ENCODE peak calls at places on chromosomes 11 and 22, in six cellular contexts. Q, G, F, N, V and D are unnamed samples.

GRCh38 chr11:31968774-31969433 is 122.0 kb upstream of the RCN1 start:
- DNase-seq in Q (no peak), G (no peak), F (peak), N (peak), V (no peak), D (no peak)

GRCh38 chr11:44993971-44994705 is 43.5 kb upstream of the TP53I11 start:
- DNase-seq in Q (no peak), G (no peak), F (no peak), N (no peak), V (no peak), D (no peak)

GRCh38 chr11:123561046-123561781 is 93.2 kb downstream of the SCN3B start:
- DNase-seq in Q (no peak), G (no peak), F (no peak), N (peak), V (no peak), D (no peak)

GRCh38 chr11:3050386-3051325 is 6.6 kb downstream of the CARS1 start:
- DNase-seq in Q (no peak), G (no peak), F (no peak), N (no peak), V (no peak), D (no peak)

GRCh38 chr11:36350137-36350513 is 54.0 kb downstream of the PRR5L start:
- DNase-seq in Q (no peak), G (no peak), F (no peak), N (no peak), V (no peak), D (no peak)

GRCh38 chr22:23504522-23504921 is 75.6 kb downstream of the IGLL1 start:
- DNase-seq in Q (no peak), G (no peak), F (no peak), N (no peak), V (no peak), D (no peak)

GRCh38 chr11:9506489-9507343 is 45.9 kb downstream of the ZNF143 start:
- DNase-seq in Q (peak), G (peak), F (peak), N (peak), V (peak), D (peak)

GRCh38 chr11:33147559-33147958 is 13.7 kb downstream of the CSTF3 start:
- DNase-seq in Q (no peak), G (no peak), F (no peak), N (no peak), V (no peak), D (no peak)

GRCh38 chr22:22884888-22885840 is 2.5 kb upstream of the IGLL5 start:
- DNase-seq in Q (no peak), G (no peak), F (no peak), N (no peak), V (no peak), D (no peak)

GRCh38 chr11:134915212-134915611 is 503.2 kb upstream of the B3GAT1 start:
- DNase-seq in Q (no peak), G (peak), F (no peak), N (no peak), V (no peak), D (no peak)

GRCh38 chr11:128503231-128503991 is 83.9 kb downstream of the ETS1 start:
- DNase-seq in Q (peak), G (no peak), F (no peak), N (peak), V (peak), D (peak)

GRCh38 chr22:35173655-35174054 is 83.6 kb upstream of the HMGXB4 start:
- DNase-seq in Q (no peak), G (no peak), F (no peak), N (no peak), V (no peak), D (no peak)

GRCh38 chr22:18731075-18731666 is 119.5 kb upstream of the RIMBP3 start:
- DNase-seq in Q (no peak), G (no peak), F (no peak), N (no peak), V (no peak), D (no peak)

GRCh38 chr22:27372969-27373670 is 428.4 kb downstream of the MN1 start:
- DNase-seq in Q (no peak), G (no peak), F (no peak), N (no peak), V (no peak), D (no peak)

GRCh38 chr22:17921871-17922821 is 102.2 kb downstream of the MICAL3 start:
- DNase-seq in Q (no peak), G (no peak), F (no peak), N (no peak), V (no peak), D (no peak)

GRCh38 chr11:75503531-75504099 is 22.1 kb downstream of the GDPD5 start:
- DNase-seq in Q (no peak), G (no peak), F (no peak), N (no peak), V (no peak), D (no peak)

GRCh38 chr11:15905815-15906214 is 450.5 kb downstream of the SOX6 start:
- DNase-seq in Q (no peak), G (no peak), F (no peak), N (no peak), V (no peak), D (no peak)

GRCh38 chr22:30274061-30274812 is 7.6 kb upstream of the OSM start:
- DNase-seq in Q (no peak), G (no peak), F (no peak), N (no peak), V (no peak), D (no peak)

GRCh38 chr11:47233989-47234668 is 14.5 kb downstream of the ACP2 start:
- DNase-seq in Q (no peak), G (no peak), F (peak), N (peak), V (peak), D (no peak)

GRCh38 chr11:122791836-122792235 is 46.5 kb upstream of the CRTAM start:
- DNase-seq in Q (no peak), G (no peak), F (peak), N (peak), V (no peak), D (no peak)

GRCh38 chr22:38572065-38572464 is 2.1 kb upstream of the DMC1 start:
- DNase-seq in Q (peak), G (no peak), F (peak), N (peak), V (no peak), D (peak)

GRCh38 chr22:38348751-38349496 is 31.7 kb upstream of the CSNK1E start:
- DNase-seq in Q (no peak), G (no peak), F (no peak), N (no peak), V (no peak), D (no peak)

GRCh38 chr11:65606876-65607613 is 7.0 kb downstream of the MAP3K11 start:
- DNase-seq in Q (no peak), G (peak), F (peak), N (peak), V (no peak), D (no peak)